ENCODE peak calls at places on chromosomes 2 and 18, in ten cellular contexts. X, P, M, Y, K, A, W, L, U and O are unnamed samples.

GRCh38 chr2:241228081-241228859 is 39.8 kb downstream of the ANO7 start:
- DNase-seq in X (peak), P (no peak), M (no peak), Y (no peak), K (peak), A (no peak), W (no peak), L (no peak), U (no peak), O (no peak)

GRCh38 chr2:135996304-135996703 is 10.9 kb upstream of the DARS1 start:
- DNase-seq in X (no peak), P (no peak), M (no peak), Y (no peak), K (no peak), A (no peak), W (no peak), L (no peak), U (no peak), O (no peak)

GRCh38 chr2:41966431-41966893 is 81.4 kb upstream of the PKDCC start:
- DNase-seq in X (no peak), P (no peak), M (peak), Y (no peak), K (no peak), A (no peak), W (peak), L (peak), U (peak), O (peak)

GRCh38 chr2:206558492-206558891 is 83.8 kb upstream of the FAM237A start:
- DNase-seq in X (no peak), P (no peak), M (no peak), Y (no peak), K (no peak), A (no peak), W (no peak), L (no peak), U (no peak), O (no peak)

GRCh38 chr2:100818606-100819364 is 1.2 kb upstream of the NPAS2 start:
- DNase-seq in X (no peak), P (peak), M (no peak), Y (no peak), K (no peak), A (no peak), W (peak), L (peak), U (no peak), O (peak)

GRCh38 chr2:120239488-120240287 is 13.0 kb upstream of the RALB start:
- DNase-seq in X (peak), P (no peak), M (no peak), Y (no peak), K (peak), A (no peak), W (no peak), L (peak), U (no peak), O (peak)

GRCh38 chr2:55877101-55877500 is 46.5 kb downstream of the EFEMP1 start:
- DNase-seq in X (no peak), P (no peak), M (no peak), Y (no peak), K (no peak), A (no peak), W (no peak), L (no peak), U (no peak), O (no peak)

GRCh38 chr2:202609381-202610145 is 25.2 kb upstream of the FAM117B start:
- DNase-seq in X (no peak), P (no peak), M (no peak), Y (no peak), K (no peak), A (peak), W (no peak), L (no peak), U (no peak), O (peak)

GRCh38 chr2:240597419-240598181 is 11.1 kb downstream of the CAPN10 start:
- DNase-seq in X (no peak), P (no peak), M (no peak), Y (no peak), K (peak), A (no peak), W (no peak), L (no peak), U (peak), O (no peak)

GRCh38 chr2:51920509-51920908 is 888.6 kb upstream of the NRXN1 start:
- DNase-seq in X (no peak), P (no peak), M (no peak), Y (no peak), K (no peak), A (no peak), W (no peak), L (no peak), U (no peak), O (no peak)

GRCh38 chr18:39788395-39788794 is 2166.6 kb upstream of the PIK3C3 start:
- DNase-seq in X (no peak), P (no peak), M (no peak), Y (no peak), K (no peak), A (no peak), W (no peak), L (no peak), U (no peak), O (no peak)

GRCh38 chr2:10529611-10530010 is 81.5 kb upstream of the ODC1 start:
- DNase-seq in X (no peak), P (no peak), M (no peak), Y (no peak), K (peak), A (no peak), W (no peak), L (no peak), U (no peak), O (no peak)

GRCh38 chr2:86621290-86621943 is 2.2 kb downstream of the RNF103 start:
- DNase-seq in X (no peak), P (no peak), M (no peak), Y (no peak), K (no peak), A (no peak), W (no peak), L (peak), U (no peak), O (no peak)

GRCh38 chr2:161321944-161322343 is 13.7 kb downstream of the PSMD14 start:
- DNase-seq in X (no peak), P (no peak), M (no peak), Y (no peak), K (no peak), A (no peak), W (no peak), L (no peak), U (no peak), O (no peak)

GRCh38 chr18:57585421-57585820 is 1.1 kb downstream of the FECH start:
- DNase-seq in X (no peak), P (no peak), M (no peak), Y (no peak), K (no peak), A (no peak), W (no peak), L (no peak), U (no peak), O (no peak)

GRCh38 chr18:77207540-77207939 is 42.1 kb upstream of the GALR1 start:
- DNase-seq in X (no peak), P (peak), M (no peak), Y (no peak), K (no peak), A (no peak), W (peak), L (peak), U (peak), O (peak)

GRCh38 chr2:36618381-36618780 is 20.4 kb upstream of the FEZ2 start:
- DNase-seq in X (peak), P (peak), M (no peak), Y (no peak), K (no peak), A (peak), W (no peak), L (peak), U (no peak), O (no peak)

GRCh38 chr2:30758315-30758714 is 48.9 kb downstream of the CAPN13 start:
- DNase-seq in X (no peak), P (no peak), M (no peak), Y (no peak), K (peak), A (no peak), W (no peak), L (no peak), U (no peak), O (no peak)

GRCh38 chr2:119491776-119492525 is 32.3 kb downstream of the SCTR start:
- DNase-seq in X (no peak), P (peak), M (no peak), Y (no peak), K (no peak), A (no peak), W (peak), L (peak), U (peak), O (peak)

GRCh38 chr2:239277401-239278085 is 123.3 kb downstream of the HDAC4 start:
- DNase-seq in X (no peak), P (no peak), M (no peak), Y (no peak), K (peak), A (no peak), W (peak), L (no peak), U (peak), O (peak)

GRCh38 chr2:39510087-39510486 is 73.0 kb upstream of the MAP4K3 start:
- DNase-seq in X (no peak), P (no peak), M (no peak), Y (no peak), K (no peak), A (no peak), W (no peak), L (no peak), U (no peak), O (no peak)

GRCh38 chr2:88600038-88600465 is 27.2 kb downstream of the EIF2AK3 start:
- DNase-seq in X (peak), P (peak), M (no peak), Y (peak), K (no peak), A (peak), W (peak), L (peak), U (no peak), O (peak)

GRCh38 chr2:176931588-176932563 is 280.7 kb upstream of the HNRNPA3 start:
- DNase-seq in X (no peak), P (peak), M (no peak), Y (peak), K (no peak), A (peak), W (no peak), L (peak), U (no peak), O (no peak)

GRCh38 chr18:43780782-43781340 is 503.6 kb upstream of the SYT4 start:
- DNase-seq in X (no peak), P (no peak), M (no peak), Y (no peak), K (no peak), A (no peak), W (no peak), L (no peak), U (no peak), O (no peak)

GRCh38 chr2:118300807-118301206 is 212.5 kb downstream of the INSIG2 start:
- DNase-seq in X (no peak), P (no peak), M (no peak), Y (no peak), K (no peak), A (no peak), W (no peak), L (no peak), U (no peak), O (no peak)

GRCh38 chr2:28364611-28365010 is 28.0 kb upstream of the FOSL2 start:
- DNase-seq in X (no peak), P (no peak), M (no peak), Y (no peak), K (peak), A (no peak), W (no peak), L (no peak), U (no peak), O (no peak)

GRCh38 chr2:55482186-55482945 is 37.2 kb upstream of the CFAP36 start:
- DNase-seq in X (no peak), P (no peak), M (no peak), Y (no peak), K (no peak), A (no peak), W (no peak), L (peak), U (no peak), O (no peak)

GRCh38 chr2:189581354-189582139 is 961 bp upstream of the SLC40A1 start:
- DNase-seq in X (peak), P (no peak), M (no peak), Y (no peak), K (peak), A (no peak), W (peak), L (no peak), U (no peak), O (peak)

GRCh38 chr18:28003451-28003850 is 173.5 kb downstream of the CDH2 start:
- DNase-seq in X (no peak), P (no peak), M (no peak), Y (no peak), K (no peak), A (no peak), W (no peak), L (peak), U (no peak), O (no peak)

GRCh38 chr2:58448065-58448507 is 207.0 kb upstream of the FANCL start:
- DNase-seq in X (peak), P (peak), M (no peak), Y (no peak), K (no peak), A (peak), W (no peak), L (peak), U (no peak), O (peak)

GRCh38 chr2:7467782-7468447 is 550.7 kb downstream of the RNF144A start:
- DNase-seq in X (no peak), P (no peak), M (no peak), Y (no peak), K (no peak), A (no peak), W (no peak), L (no peak), U (no peak), O (no peak)

GRCh38 chr18:73218293-73218692 is 350.5 kb upstream of the NETO1 start:
- DNase-seq in X (no peak), P (no peak), M (no peak), Y (no peak), K (no peak), A (no peak), W (no peak), L (no peak), U (no peak), O (no peak)
- TF ChIP-seq POLR2AphosphoS5 in X (no peak), P (no peak), M (no peak), Y (no peak), K (no peak), A (no peak), W (no peak), L (no peak), U (no peak), O (no peak)

GRCh38 chr2:127121776-127122176 is 14.8 kb upstream of the BIN1 start:
- DNase-seq in X (no peak), P (no peak), M (peak), Y (no peak), K (peak), A (no peak), W (no peak), L (no peak), U (no peak), O (no peak)
- TF ChIP-seq POLR2A in X (no peak), P (no peak), M (no peak), Y (no peak), K (no peak), A (no peak), W (no peak), L (no peak), U (no peak), O (no peak)

DNA sequence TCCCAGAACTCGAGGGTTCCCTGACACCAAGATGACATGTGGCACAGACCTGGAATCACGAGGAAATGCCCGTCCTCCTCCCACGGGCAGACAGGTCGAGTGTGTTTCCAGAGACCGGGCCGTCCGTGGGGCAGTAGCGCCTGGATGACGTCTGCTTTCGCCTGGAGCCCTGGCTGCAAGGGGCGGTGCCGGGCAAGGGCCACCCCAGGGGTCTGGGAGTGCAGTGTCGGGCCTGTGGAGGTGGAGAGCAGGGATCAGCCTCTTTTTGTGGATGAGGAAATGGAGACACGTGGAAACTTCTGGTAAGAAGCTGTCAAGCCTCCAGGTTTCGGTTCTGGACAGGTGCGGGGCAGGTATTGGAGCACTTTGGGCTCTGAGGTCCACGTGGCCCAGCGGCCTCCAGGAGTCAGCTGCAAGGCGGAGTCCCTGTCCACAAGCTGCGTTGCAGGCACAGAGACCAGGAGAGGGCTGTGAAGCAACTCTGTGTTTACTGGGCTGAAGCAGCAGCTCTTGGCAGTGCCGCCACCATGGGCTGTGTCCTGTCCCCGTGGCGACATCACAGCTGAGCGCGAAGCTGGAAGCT is 25.6 kb downstream of the NFATC1 start:
- DNase-seq in X (no peak), P (no peak), M (no peak), Y (no peak), K (peak), A (no peak), W (no peak), L (no peak), U (no peak), O (no peak)
- TF ChIP-seq POLR2AphosphoS5 in X (no peak), P (no peak), M (no peak), Y (no peak), K (no peak), A (no peak), W (no peak), L (no peak), U (no peak), O (no peak)

GRCh38 chr2:237475704-237476107 is 11.3 kb upstream of the MLPH start:
- DNase-seq in X (peak), P (no peak), M (no peak), Y (no peak), K (no peak), A (no peak), W (no peak), L (peak), U (no peak), O (no peak)
- TF ChIP-seq POLR2A in X (no peak), P (no peak), M (no peak), Y (no peak), K (no peak), A (no peak), W (no peak), L (no peak), U (no peak), O (no peak)